ENCODE peak calls at places on chromosomes 13 and 19, in seven cellular contexts. B is IMR-90, G is neuronal stem cell, U is mesendoderm, J is mesenchymal stem cell, T is H9, D is H1. P is an unnamed sample.

GRCh38 chr13:113967206-113967720 is 6.6 kb downstream of the C13orf46 start:
- DNase-seq in B (no peak), G (no peak), U (no peak), J (no peak), T (no peak), D (no peak), P (no peak)

GRCh38 chr19:4987692-4988370 is 18.9 kb downstream of the KDM4B start:
- DNase-seq in B (peak), G (no peak), U (no peak), J (peak), T (no peak), D (no peak), P (no peak)

GRCh38 chr19:10292206-10292788 is 2.5 kb downstream of the ICAM5 start:
- DNase-seq in B (peak), G (peak), U (peak), J (peak), T (peak), D (peak), P (no peak)

GRCh38 chr19:30132312-30133075 is 190.5 kb downstream of the URI1 start:
- DNase-seq in B (no peak), G (peak), U (peak), J (no peak), T (no peak), D (no peak), P (no peak)

GRCh38 chr13:49062297-49062896 is 86.7 kb downstream of the FNDC3A start:
- DNase-seq in B (peak), G (no peak), U (no peak), J (no peak), T (no peak), D (no peak), P (peak)

GRCh38 chr19:2500861-2501260 is 24.9 kb downstream of the GADD45B start:
- DNase-seq in B (no peak), G (no peak), U (no peak), J (no peak), T (no peak), D (no peak), P (no peak)

GRCh38 chr13:82010780-82011179 is 1669.9 kb upstream of the SPRY2 start:
- DNase-seq in B (no peak), G (no peak), U (no peak), J (peak), T (no peak), D (no peak), P (no peak)

GRCh38 chr19:2080336-2080988 is 15.7 kb downstream of the MOB3A start:
- DNase-seq in B (no peak), G (no peak), U (no peak), J (no peak), T (no peak), D (no peak), P (no peak)

GRCh38 chr19:42271045-42271419 is 2.0 kb downstream of the CIC start:
- DNase-seq in B (no peak), G (no peak), U (no peak), J (no peak), T (no peak), D (no peak), P (no peak)

GRCh38 chr19:13934785-13935109 is 3.5 kb downstream of the PODNL1 start:
- DNase-seq in B (no peak), G (no peak), U (no peak), J (no peak), T (no peak), D (no peak), P (no peak)

GRCh38 chr13:44904982-44905381 is 84.3 kb downstream of the NUFIP1 start:
- DNase-seq in B (peak), G (no peak), U (no peak), J (peak), T (no peak), D (no peak), P (no peak)

GRCh38 chr19:31570718-31571117 is 221.5 kb upstream of the TSHZ3 start:
- DNase-seq in B (no peak), G (no peak), U (no peak), J (no peak), T (peak), D (no peak), P (no peak)

GRCh38 chr13:112506046-112506445 is 81.9 kb downstream of the TUBGCP3 start:
- DNase-seq in B (no peak), G (no peak), U (no peak), J (no peak), T (no peak), D (no peak), P (no peak)

GRCh38 chr19:10389863-10390262 is 9.5 kb upstream of the TYK2 start:
- DNase-seq in B (no peak), G (no peak), U (peak), J (no peak), T (peak), D (no peak), P (no peak)

GRCh38 chr13:26458196-26458734 is 99.2 kb upstream of the WASF3 start:
- DNase-seq in B (no peak), G (no peak), U (no peak), J (no peak), T (no peak), D (no peak), P (peak)

GRCh38 chr13:23722726-23723453 is 152.7 kb downstream of the TNFRSF19 start:
- DNase-seq in B (no peak), G (no peak), U (no peak), J (no peak), T (no peak), D (no peak), P (no peak)

GRCh38 chr19:12365372-12366162 is at the start of gene ZNF442:
- DNase-seq in B (peak), G (peak), U (peak), J (peak), T (peak), D (peak), P (peak)

GRCh38 chr19:43362179-43362578 is 8.7 kb downstream of the CD177 start:
- DNase-seq in B (peak), G (no peak), U (no peak), J (no peak), T (no peak), D (no peak), P (no peak)

GRCh38 chr19:38850231-38850975 is 617 bp upstream of the HNRNPL start:
- DNase-seq in B (peak), G (peak), U (peak), J (peak), T (peak), D (peak), P (peak)

GRCh38 chr13:95207769-95208366 is 93.4 kb downstream of the ABCC4 start:
- DNase-seq in B (no peak), G (no peak), U (no peak), J (no peak), T (no peak), D (no peak), P (no peak)

GRCh38 chr19:48480151-48480475 is 10.9 kb downstream of the CYTH2 start:
- DNase-seq in B (no peak), G (no peak), U (no peak), J (no peak), T (no peak), D (no peak), P (peak)
- H3K23ac ChIP-seq in B (peak), G (no peak), U (no peak), J (no peak), T (no peak), D (no peak), P (no peak)

GRCh38 chr13:46749951-46750350 is 47.0 kb downstream of the ESD start:
- DNase-seq in B (peak), G (no peak), U (no peak), J (no peak), T (no peak), D (no peak), P (no peak)
- H3K23ac ChIP-seq in B (no peak), G (no peak), U (no peak), J (no peak), T (no peak), D (no peak), P (no peak)

DNA sequence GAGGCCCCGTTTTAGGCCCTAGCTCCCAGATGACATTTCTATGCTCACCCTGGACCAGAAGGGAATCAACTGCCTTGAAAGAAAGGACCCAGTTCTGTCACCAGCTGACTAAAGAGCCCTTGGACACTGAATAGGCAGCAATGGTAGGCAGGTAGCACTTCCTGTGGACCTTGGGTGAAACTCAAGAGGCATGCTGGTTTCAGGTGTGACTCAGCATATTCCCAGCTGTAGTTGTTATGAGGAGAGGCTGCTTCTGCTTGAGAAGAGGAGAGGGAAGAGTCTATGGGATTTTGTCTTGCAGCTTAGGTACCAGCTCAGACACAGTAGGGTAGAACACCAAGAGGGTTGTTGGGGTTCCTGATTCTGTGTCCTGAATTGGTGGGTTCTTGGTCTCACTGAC is 37.9 kb upstream of the HTR2A start:
- DNase-seq in B (no peak), G (no peak), U (peak), J (no peak), T (no peak), D (no peak), P (no peak)
- H3K23ac ChIP-seq in B (no peak), G (no peak), U (no peak), J (no peak), T (no peak), D (no peak), P (no peak)

GRCh38 chr13:35675651-35676050 is 199.2 kb upstream of the MAB21L1 start:
- DNase-seq in B (no peak), G (no peak), U (no peak), J (no peak), T (no peak), D (no peak), P (no peak)

DNA sequence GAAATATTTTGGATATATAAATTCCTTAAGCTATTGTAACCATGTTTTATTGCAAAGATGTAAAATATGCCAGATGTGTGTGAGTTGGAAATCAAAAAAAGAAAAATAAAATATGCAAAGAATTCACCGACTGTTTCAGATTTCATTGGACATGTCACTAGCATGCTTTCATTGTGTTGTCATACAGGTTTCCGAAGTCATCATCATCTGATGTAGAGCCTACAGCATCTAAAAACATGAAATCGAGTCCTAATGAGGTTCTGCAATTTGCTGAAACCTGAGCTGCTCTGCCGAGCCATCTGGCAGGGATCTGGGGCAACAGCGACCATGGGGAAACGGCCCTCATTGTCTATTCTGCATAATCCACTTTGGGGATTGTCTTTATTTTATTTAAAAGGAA is 196.1 kb upstream of the MAB21L1 start:
- DNase-seq in B (peak), G (no peak), U (no peak), J (no peak), T (no peak), D (no peak), P (no peak)
- H3K23ac ChIP-seq in B (no peak), G (no peak), U (no peak), J (no peak), T (no peak), D (no peak), P (no peak)